ENCODE peak calls at places on chromosomes 12 and 14, in four cellular contexts. Z is uterus, N is Peyer's patch, P is A549. J is an unnamed sample.

GRCh38 chr14:24060984-24061913 is 9.4 kb downstream of the CARMIL3 start:
- DNase-seq in N (no peak), P (no peak), Z (no peak), J (no peak)

GRCh38 chr12:110424237-110424636 is 20.7 kb upstream of the ANAPC7 start:
- DNase-seq in P (peak), N (no peak), Z (no peak), J (no peak)

GRCh38 chr12:127083028-127083949 is 1183.7 kb upstream of the TMEM132C start:
- DNase-seq in Z (no peak), N (no peak), P (peak), J (peak)

GRCh38 chr12:96882862-96883261 is 24.2 kb upstream of the NEDD1 start:
- DNase-seq in N (no peak), Z (no peak), P (no peak), J (no peak)

GRCh38 chr14:73428354-73428824 is 30.0 kb downstream of the NUMB start:
- DNase-seq in Z (no peak), N (no peak), P (peak), J (no peak)

GRCh38 chr12:101670007-101670671 is 27.3 kb upstream of the CHPT1 start:
- DNase-seq in Z (no peak), N (peak), P (peak), J (peak)

GRCh38 chr12:93609281-93610192 is 37.1 kb downstream of the SOCS2 start:
- DNase-seq in N (no peak), P (peak), Z (no peak), J (no peak)

GRCh38 chr12:127145543-127145928 is 1121.4 kb upstream of the TMEM132C start:
- DNase-seq in P (no peak), N (no peak), Z (no peak), J (no peak)

GRCh38 chr12:108643941-108644742 is 10.4 kb upstream of the SELPLG start:
- DNase-seq in Z (no peak), N (no peak), P (peak), J (no peak)

GRCh38 chr14:95519699-95520098 is 3.2 kb upstream of the SYNE3 start:
- DNase-seq in P (no peak), N (peak), Z (peak), J (no peak)

GRCh38 chr12:103333676-103334075 is 162.1 kb downstream of the C12orf42 start:
- DNase-seq in N (no peak), P (no peak), Z (no peak), J (no peak)

GRCh38 chr14:57712101-57712500 is 153.8 kb downstream of the SLC35F4 start:
- DNase-seq in Z (no peak), P (no peak), N (no peak), J (no peak)

GRCh38 chr12:113422030-113422900 is at the start of gene SDSL:
- DNase-seq in P (peak), N (peak), Z (peak), J (peak)

GRCh38 chr12:105888696-105889095 is 250.1 kb downstream of the NUAK1 start:
- DNase-seq in Z (no peak), N (no peak), P (no peak), J (no peak)

GRCh38 chr12:33994857-33995808 is 27.2 kb upstream of the ALG10 start:
- DNase-seq in Z (no peak), N (no peak), P (no peak), J (no peak)

GRCh38 chr12:54337854-54338650 is 13.1 kb downstream of the COPZ1 start:
- DNase-seq in N (no peak), P (no peak), Z (no peak), J (no peak)

GRCh38 chr12:89472508-89472907 is 52.1 kb downstream of the GALNT4 start:
- DNase-seq in Z (no peak), P (no peak), N (no peak), J (no peak)

GRCh38 chr12:3611853-3612703 is 121.1 kb downstream of the PRMT8 start:
- DNase-seq in N (no peak), P (no peak), Z (no peak), J (no peak)

GRCh38 chr14:59429798-59430197 is 35.4 kb downstream of the GPR135 start:
- DNase-seq in N (no peak), P (no peak), Z (no peak), J (no peak)

GRCh38 chr12:49332441-49332861 is 4.5 kb downstream of the C1QL4 start:
- DNase-seq in P (no peak), N (no peak), Z (no peak), J (no peak)

GRCh38 chr14:68146812-68147211 is 327.2 kb downstream of the RAD51B start:
- DNase-seq in Z (no peak), N (no peak), P (peak), J (no peak)

GRCh38 chr14:61145903-61146411 is 135.2 kb downstream of the TMEM30B start:
- DNase-seq in P (no peak), Z (no peak), N (no peak), J (no peak)

GRCh38 chr12:74820324-74820723 is 282.7 kb downstream of the ATXN7L3B start:
- DNase-seq in N (no peak), P (peak), Z (no peak), J (no peak)

GRCh38 chr12:24921251-24922038 is 27.5 kb downstream of the BCAT1 start:
- DNase-seq in P (no peak), N (no peak), Z (no peak), J (no peak)

GRCh38 chr12:22230280-22230794 is 104.2 kb downstream of the ST8SIA1 start:
- DNase-seq in N (no peak), P (peak), Z (no peak), J (no peak)

GRCh38 chr12:54935235-54935951 is 49.2 kb downstream of the TESPA1 start:
- DNase-seq in Z (no peak), N (no peak), P (peak), J (peak)

GRCh38 chr12:123983822-123984485 is 10.9 kb downstream of the ZNF664 start:
- DNase-seq in N (no peak), P (peak), Z (peak), J (peak)

DNA sequence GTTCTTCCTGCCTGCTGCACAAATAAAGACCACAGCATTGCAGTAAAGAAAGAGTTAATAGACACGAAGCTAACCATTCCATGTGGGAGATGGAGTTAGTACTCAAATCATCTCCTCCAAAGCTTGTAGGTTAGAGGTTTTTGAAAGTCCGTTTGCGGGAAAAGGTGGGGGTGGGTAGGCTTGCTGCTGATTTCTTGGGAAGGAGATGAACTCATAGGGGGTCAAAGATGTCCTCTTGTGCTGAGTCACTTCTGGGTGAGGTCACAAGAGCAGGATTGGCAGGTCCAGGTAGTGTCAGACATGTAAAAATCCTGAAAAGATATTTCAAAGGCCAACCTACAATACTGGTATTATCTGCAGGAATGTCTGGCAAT is 66.4 kb downstream of the PTHLH start:
- DNase-seq in Z (no peak), P (peak), N (no peak), J (peak)
- TF ChIP-seq POLR2A in Z (no peak), P (no peak), N (no peak), J (no peak)

GRCh38 chr12:120215766-120216735 is 15.1 kb upstream of the RPLP0 start:
- DNase-seq in P (no peak), Z (no peak), N (no peak), J (no peak)
- TF ChIP-seq POLR2A in P (no peak), Z (no peak), N (no peak), J (no peak)

GRCh38 chr12:6199531-6200265 is 502 bp upstream of the CD9 start:
- DNase-seq in N (no peak), P (peak), Z (peak), J (no peak)
- TF ChIP-seq POLR2A in N (no peak), P (no peak), Z (no peak), J (no peak)

GRCh38 chr14:39431416-39432178 is 636 bp downstream of the FBXO33 start:
- DNase-seq in N (peak), P (peak), Z (peak), J (peak)
- TF ChIP-seq POLR2A in N (peak), P (peak), Z (peak), J (peak)

GRCh38 chr12:56230449-56231183 is 765 bp downstream of the SLC39A5 start:
- DNase-seq in P (no peak), N (no peak), Z (no peak), J (no peak)
- TF ChIP-seq POLR2A in P (no peak), N (peak), Z (no peak), J (peak)

GRCh38 chr14:55128386-55129085 is 516 bp upstream of the LGALS3 start:
- DNase-seq in P (no peak), Z (no peak), N (no peak), J (no peak)

GRCh38 chr14:55130194-55130550 is 1.1 kb downstream of the LGALS3 start:
- DNase-seq in N (no peak), P (peak), Z (no peak), J (no peak)

GRCh38 chr14:55127491-55127951 is 1.5 kb upstream of the LGALS3 start:
- DNase-seq in Z (no peak), N (no peak), P (peak), J (no peak)

GRCh38 chr14:55129086-55129427 is at the start of gene LGALS3:
- DNase-seq in N (peak), P (peak), Z (peak), J (peak)

GRCh38 chr14:55129428-55130193 is 559 bp downstream of the LGALS3 start:
- DNase-seq in P (peak), Z (peak), N (peak), J (peak)
- TF ChIP-seq POLR2A in P (no peak), Z (no peak), N (no peak), J (peak)

GRCh38 chr12:52005903-52006703 is 643 bp upstream of the TAMALIN start:
- DNase-seq in N (peak), Z (no peak), P (no peak), J (no peak)

GRCh38 chr12:52007982-52008510 is 1.3 kb downstream of the TAMALIN start:
- DNase-seq in P (no peak), Z (no peak), N (no peak), J (no peak)

GRCh38 chr12:52006726-52007157 is at the start of gene TAMALIN:
- DNase-seq in N (peak), P (no peak), Z (peak), J (peak)

GRCh38 chr12:52009081-52009751 is 2.5 kb downstream of the TAMALIN start:
- DNase-seq in N (no peak), Z (no peak), P (no peak), J (no peak)

DNA sequence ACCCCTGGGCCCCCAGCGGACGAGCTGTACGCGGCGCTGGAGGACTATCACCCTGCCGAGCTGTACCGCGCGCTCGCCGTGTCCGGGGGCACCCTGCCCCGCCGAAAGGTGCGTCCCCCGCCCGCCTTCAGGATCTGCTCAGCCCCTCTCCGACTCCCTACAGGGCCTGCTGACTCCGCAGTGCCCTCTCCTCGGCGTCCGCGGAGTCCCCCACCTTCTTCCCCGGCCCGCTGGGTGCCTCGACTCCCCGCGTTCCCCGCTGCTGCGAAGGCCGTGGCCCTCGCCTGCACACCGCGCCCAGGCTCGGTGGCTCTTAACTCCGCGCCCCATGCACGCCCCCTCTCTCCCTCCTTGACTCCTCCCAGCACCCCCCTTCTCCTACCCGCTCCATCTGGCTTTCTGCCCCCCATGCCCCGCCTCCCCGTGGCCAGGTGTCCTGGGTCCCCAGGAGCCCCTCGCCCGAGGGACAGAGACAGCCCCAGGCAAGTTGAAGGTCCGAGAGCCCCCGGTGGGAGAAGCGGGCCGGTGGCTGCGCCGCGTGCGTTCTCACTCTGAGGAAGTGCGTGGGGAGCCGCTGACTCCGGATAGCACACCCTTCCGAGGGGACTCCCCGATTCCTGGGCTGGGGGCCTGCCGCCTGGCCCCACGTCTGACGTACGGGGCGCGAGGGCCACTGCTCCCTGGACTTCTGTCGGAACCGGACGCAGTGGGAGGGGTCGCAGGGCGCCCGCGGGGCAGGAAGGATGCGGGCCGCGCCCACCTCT is 594 bp downstream of the TAMALIN start:
- DNase-seq in N (peak), P (no peak), Z (peak), J (peak)
- TF ChIP-seq POLR2A in N (no peak), P (no peak), Z (peak), J (no peak)

DNA sequence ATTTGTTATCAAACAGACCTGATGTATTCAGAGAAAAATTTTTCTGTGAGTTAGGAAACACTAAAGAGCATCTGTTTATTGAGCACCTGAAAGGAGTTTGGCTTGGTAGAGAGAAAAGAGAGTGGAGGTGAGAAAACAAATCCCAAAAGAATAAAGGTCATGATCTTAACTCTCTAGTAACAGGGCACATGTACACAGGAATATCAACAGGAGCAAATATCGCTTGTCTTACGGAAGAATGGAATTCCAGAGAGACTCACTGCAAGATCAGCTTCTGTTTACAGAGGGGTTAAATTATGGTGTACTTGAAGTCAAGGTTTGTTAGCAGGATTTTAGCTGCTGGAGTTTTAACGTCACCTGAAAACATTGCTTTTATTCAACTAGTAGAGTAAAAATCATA is 78.8 kb downstream of the SPPL3 start:
- DNase-seq in P (no peak), N (no peak), Z (no peak), J (no peak)
- TF ChIP-seq POLR2A in P (no peak), N (no peak), Z (no peak), J (no peak)

J was measured in erythroblast.